ENCODE peak calls at places on chromosomes 2 and 18, in nine cellular contexts. H is non-pigmented ciliary epithelial cell; S is left cardiac atrium; V is renal cortical epithelial cell; G is DMS153; R is LHCN-M2; Q is stomach; F is LoVo; Z is activated T-helper 1 cell treated with anti-CD3 and anti-CD28 coated beads, Interleukin-2, amount 50 U/mL, for 16 hours. T is an unnamed sample.

GRCh38 chr18:76255070-76255683 is 239.9 kb downstream of the ZNF516 start:
- DNase-seq in G (peak), V (no peak), S (no peak), Q (no peak), H (no peak), F (no peak), Z (no peak), R (no peak), T (no peak)

GRCh38 chr18:26574958-26575864 is 26.9 kb upstream of the KCTD1 start:
- DNase-seq in R (peak), Q (peak), F (peak), H (no peak), S (peak), V (peak), Z (no peak), G (no peak), T (peak)

GRCh38 chr18:7290077-7290476 is 59.2 kb downstream of the LRRC30 start:
- DNase-seq in Q (no peak), H (no peak), R (no peak), Z (no peak), V (no peak), S (no peak), F (no peak), G (no peak), T (no peak)

GRCh38 chr18:12884521-12885323 is 685 bp upstream of the PTPN2 start:
- DNase-seq in G (no peak), H (no peak), Z (no peak), R (no peak), V (no peak), F (no peak), Q (no peak), S (no peak), T (peak)

GRCh38 chr2:5694016-5694690 is 2.0 kb downstream of the SOX11 start:
- DNase-seq in V (no peak), G (no peak), Z (no peak), R (peak), F (no peak), Q (no peak), H (no peak), S (no peak), T (peak)

GRCh38 chr18:13362051-13362450 is 143.5 kb downstream of the LDLRAD4 start:
- DNase-seq in H (no peak), V (no peak), F (no peak), Z (no peak), G (no peak), S (no peak), R (no peak), Q (no peak), T (no peak)

GRCh38 chr18:37985126-37985525 is 419.5 kb upstream of the CELF4 start:
- DNase-seq in H (no peak), F (no peak), V (no peak), Z (no peak), R (no peak), G (no peak), Q (no peak), S (no peak), T (no peak)

GRCh38 chr2:224024270-224024669 is 14.8 kb downstream of the SERPINE2 start:
- DNase-seq in V (no peak), Q (no peak), S (no peak), R (no peak), G (no peak), H (no peak), Z (no peak), F (no peak), T (no peak)

GRCh38 chr2:233799087-233799665 is 21.0 kb downstream of the MROH2A start:
- DNase-seq in R (no peak), Q (peak), S (no peak), V (no peak), F (no peak), G (no peak), Z (no peak), H (no peak), T (no peak)

GRCh38 chr18:11587432-11587831 is 22.0 kb upstream of the SLC35G4 start:
- DNase-seq in S (no peak), Q (no peak), R (no peak), H (no peak), G (no peak), F (no peak), Z (no peak), V (no peak), T (no peak)

GRCh38 chr2:41856946-41857345 is 190.9 kb upstream of the PKDCC start:
- DNase-seq in H (no peak), S (no peak), Q (no peak), G (no peak), Z (no peak), V (no peak), R (no peak), F (no peak), T (no peak)

GRCh38 chr2:239952665-239953417 is 72.3 kb downstream of the NDUFA10 start:
- DNase-seq in R (no peak), Q (no peak), G (no peak), V (no peak), Z (no peak), S (no peak), H (no peak), F (no peak), T (no peak)

GRCh38 chr18:58645398-58645797 is 16.5 kb upstream of the ALPK2 start:
- DNase-seq in R (peak), H (no peak), F (no peak), Q (no peak), S (peak), G (no peak), Z (no peak), V (peak), T (peak)

GRCh38 chr2:74045454-74045853 is 60.7 kb downstream of the TET3 start:
- DNase-seq in H (no peak), V (peak), Q (no peak), S (no peak), F (no peak), Z (no peak), G (no peak), R (no peak), T (peak)